ENCODE peak calls at places on chromosomes 16 and 17, in six cellular contexts. One of them, this sample, is unnamed.

GRCh38 chr17:32485261-32485955 is 1.4 kb upstream of the CDK5R1 start:
- DNase-seq in progenitor cell of endocrine pancreas: no peak
- DNase-seq in RPMI8226: no peak
- DNase-seq in AG10803: no peak
- DNase-seq in stimulated activated CD8-positive, alpha-beta memory T cell treated with anti-CD3 and anti-CD28 coated beads, Interleukin-12 subunit alpha, Interleukin-12 subunit beta, amount 100 ng/mL, for 1 hour: no peak
- DNase-seq in NCI-H2029: no peak
- DNase-seq in this sample: no peak

GRCh38 chr16:66274335-66275110 is 92.0 kb upstream of the CDH5 start:
- DNase-seq in progenitor cell of endocrine pancreas: no peak
- DNase-seq in RPMI8226: peak
- DNase-seq in AG10803: peak
- DNase-seq in stimulated activated CD8-positive, alpha-beta memory T cell treated with anti-CD3 and anti-CD28 coated beads, Interleukin-12 subunit alpha, Interleukin-12 subunit beta, amount 100 ng/mL, for 1 hour: no peak
- DNase-seq in NCI-H2029: no peak
- DNase-seq in this sample: no peak

GRCh38 chr17:65449495-65449894 is 112.0 kb downstream of the AXIN2 start:
- DNase-seq in progenitor cell of endocrine pancreas: no peak
- DNase-seq in RPMI8226: peak
- DNase-seq in AG10803: no peak
- DNase-seq in stimulated activated CD8-positive, alpha-beta memory T cell treated with anti-CD3 and anti-CD28 coated beads, Interleukin-12 subunit alpha, Interleukin-12 subunit beta, amount 100 ng/mL, for 1 hour: no peak
- DNase-seq in NCI-H2029: no peak
- DNase-seq in this sample: no peak

GRCh38 chr16:77759821-77760220 is 28.5 kb upstream of the VAT1L start:
- DNase-seq in progenitor cell of endocrine pancreas: no peak
- DNase-seq in RPMI8226: no peak
- DNase-seq in AG10803: peak
- DNase-seq in stimulated activated CD8-positive, alpha-beta memory T cell treated with anti-CD3 and anti-CD28 coated beads, Interleukin-12 subunit alpha, Interleukin-12 subunit beta, amount 100 ng/mL, for 1 hour: no peak
- DNase-seq in NCI-H2029: no peak
- DNase-seq in this sample: no peak

GRCh38 chr17:77332034-77332971 is 191.5 kb downstream of the SEC14L1 start:
- DNase-seq in progenitor cell of endocrine pancreas: no peak
- DNase-seq in RPMI8226: peak
- DNase-seq in AG10803: no peak
- DNase-seq in stimulated activated CD8-positive, alpha-beta memory T cell treated with anti-CD3 and anti-CD28 coated beads, Interleukin-12 subunit alpha, Interleukin-12 subunit beta, amount 100 ng/mL, for 1 hour: no peak
- DNase-seq in NCI-H2029: no peak
- DNase-seq in this sample: no peak

GRCh38 chr17:66716236-66717026 is 118.5 kb upstream of the CACNG5 start:
- DNase-seq in progenitor cell of endocrine pancreas: no peak
- DNase-seq in RPMI8226: no peak
- DNase-seq in AG10803: no peak
- DNase-seq in stimulated activated CD8-positive, alpha-beta memory T cell treated with anti-CD3 and anti-CD28 coated beads, Interleukin-12 subunit alpha, Interleukin-12 subunit beta, amount 100 ng/mL, for 1 hour: no peak
- DNase-seq in NCI-H2029: no peak
- DNase-seq in this sample: no peak

GRCh38 chr17:49393491-49394255 is 21.0 kb downstream of the PHB1 start:
- DNase-seq in progenitor cell of endocrine pancreas: no peak
- DNase-seq in RPMI8226: no peak
- DNase-seq in AG10803: no peak
- DNase-seq in stimulated activated CD8-positive, alpha-beta memory T cell treated with anti-CD3 and anti-CD28 coated beads, Interleukin-12 subunit alpha, Interleukin-12 subunit beta, amount 100 ng/mL, for 1 hour: no peak
- DNase-seq in NCI-H2029: no peak
- DNase-seq in this sample: no peak

GRCh38 chr17:65029605-65030308 is 26.8 kb downstream of the GNA13 start:
- DNase-seq in progenitor cell of endocrine pancreas: no peak
- DNase-seq in RPMI8226: no peak
- DNase-seq in AG10803: no peak
- DNase-seq in stimulated activated CD8-positive, alpha-beta memory T cell treated with anti-CD3 and anti-CD28 coated beads, Interleukin-12 subunit alpha, Interleukin-12 subunit beta, amount 100 ng/mL, for 1 hour: no peak
- DNase-seq in NCI-H2029: no peak
- DNase-seq in this sample: no peak

GRCh38 chr16:74758801-74759200 is 15.8 kb downstream of the FA2H start:
- DNase-seq in progenitor cell of endocrine pancreas: no peak
- DNase-seq in RPMI8226: no peak
- DNase-seq in AG10803: no peak
- DNase-seq in stimulated activated CD8-positive, alpha-beta memory T cell treated with anti-CD3 and anti-CD28 coated beads, Interleukin-12 subunit alpha, Interleukin-12 subunit beta, amount 100 ng/mL, for 1 hour: no peak
- DNase-seq in NCI-H2029: no peak
- DNase-seq in this sample: no peak

GRCh38 chr16:66801320-66802105 is at the start of gene TERB1:
- DNase-seq in progenitor cell of endocrine pancreas: no peak
- DNase-seq in RPMI8226: no peak
- DNase-seq in AG10803: no peak
- DNase-seq in stimulated activated CD8-positive, alpha-beta memory T cell treated with anti-CD3 and anti-CD28 coated beads, Interleukin-12 subunit alpha, Interleukin-12 subunit beta, amount 100 ng/mL, for 1 hour: no peak
- DNase-seq in NCI-H2029: no peak
- DNase-seq in this sample: no peak

GRCh38 chr16:77191259-77191969 is 424 bp downstream of the MON1B start:
- DNase-seq in progenitor cell of endocrine pancreas: no peak
- DNase-seq in RPMI8226: peak
- DNase-seq in AG10803: peak
- DNase-seq in stimulated activated CD8-positive, alpha-beta memory T cell treated with anti-CD3 and anti-CD28 coated beads, Interleukin-12 subunit alpha, Interleukin-12 subunit beta, amount 100 ng/mL, for 1 hour: peak
- DNase-seq in NCI-H2029: no peak
- DNase-seq in this sample: peak

GRCh38 chr17:28345420-28346198 is 10.0 kb downstream of the TNFAIP1 start:
- DNase-seq in progenitor cell of endocrine pancreas: no peak
- DNase-seq in RPMI8226: no peak
- DNase-seq in AG10803: peak
- DNase-seq in stimulated activated CD8-positive, alpha-beta memory T cell treated with anti-CD3 and anti-CD28 coated beads, Interleukin-12 subunit alpha, Interleukin-12 subunit beta, amount 100 ng/mL, for 1 hour: no peak
- DNase-seq in NCI-H2029: peak
- DNase-seq in this sample: no peak

GRCh38 chr17:77281024-77281903 is 140.5 kb downstream of the SEC14L1 start:
- DNase-seq in progenitor cell of endocrine pancreas: peak
- DNase-seq in RPMI8226: peak
- DNase-seq in AG10803: peak
- DNase-seq in stimulated activated CD8-positive, alpha-beta memory T cell treated with anti-CD3 and anti-CD28 coated beads, Interleukin-12 subunit alpha, Interleukin-12 subunit beta, amount 100 ng/mL, for 1 hour: peak
- DNase-seq in NCI-H2029: peak
- DNase-seq in this sample: peak

GRCh38 chr17:29663155-29663554 is 40.4 kb upstream of the CORO6 start:
- DNase-seq in progenitor cell of endocrine pancreas: no peak
- DNase-seq in RPMI8226: no peak
- DNase-seq in AG10803: peak
- DNase-seq in stimulated activated CD8-positive, alpha-beta memory T cell treated with anti-CD3 and anti-CD28 coated beads, Interleukin-12 subunit alpha, Interleukin-12 subunit beta, amount 100 ng/mL, for 1 hour: no peak
- DNase-seq in NCI-H2029: peak
- DNase-seq in this sample: no peak

GRCh38 chr17:2398655-2399571 is 1.9 kb downstream of the MNT start:
- DNase-seq in progenitor cell of endocrine pancreas: peak
- DNase-seq in RPMI8226: peak
- DNase-seq in AG10803: peak
- DNase-seq in stimulated activated CD8-positive, alpha-beta memory T cell treated with anti-CD3 and anti-CD28 coated beads, Interleukin-12 subunit alpha, Interleukin-12 subunit beta, amount 100 ng/mL, for 1 hour: no peak
- DNase-seq in NCI-H2029: peak
- DNase-seq in this sample: peak

GRCh38 chr16:68434654-68435210 is 13.6 kb downstream of the SMPD3 start:
- DNase-seq in progenitor cell of endocrine pancreas: no peak
- DNase-seq in RPMI8226: no peak
- DNase-seq in AG10803: no peak
- DNase-seq in stimulated activated CD8-positive, alpha-beta memory T cell treated with anti-CD3 and anti-CD28 coated beads, Interleukin-12 subunit alpha, Interleukin-12 subunit beta, amount 100 ng/mL, for 1 hour: no peak
- DNase-seq in NCI-H2029: peak
- DNase-seq in this sample: no peak

GRCh38 chr17:75289832-75290337 is 652 bp upstream of the SLC25A19 start:
- DNase-seq in progenitor cell of endocrine pancreas: no peak
- DNase-seq in RPMI8226: peak
- DNase-seq in AG10803: peak
- DNase-seq in stimulated activated CD8-positive, alpha-beta memory T cell treated with anti-CD3 and anti-CD28 coated beads, Interleukin-12 subunit alpha, Interleukin-12 subunit beta, amount 100 ng/mL, for 1 hour: peak
- DNase-seq in NCI-H2029: no peak
- DNase-seq in this sample: peak

GRCh38 chr16:22424161-22424937 is 49.9 kb upstream of the CDR2 start:
- DNase-seq in progenitor cell of endocrine pancreas: no peak
- DNase-seq in RPMI8226: no peak
- DNase-seq in AG10803: peak
- DNase-seq in stimulated activated CD8-positive, alpha-beta memory T cell treated with anti-CD3 and anti-CD28 coated beads, Interleukin-12 subunit alpha, Interleukin-12 subunit beta, amount 100 ng/mL, for 1 hour: no peak
- DNase-seq in NCI-H2029: no peak
- DNase-seq in this sample: no peak

GRCh38 chr17:282000-282911 is 70.4 kb downstream of the RPH3AL start:
- DNase-seq in progenitor cell of endocrine pancreas: no peak
- DNase-seq in RPMI8226: no peak
- DNase-seq in AG10803: no peak
- DNase-seq in stimulated activated CD8-positive, alpha-beta memory T cell treated with anti-CD3 and anti-CD28 coated beads, Interleukin-12 subunit alpha, Interleukin-12 subunit beta, amount 100 ng/mL, for 1 hour: no peak
- DNase-seq in NCI-H2029: no peak
- DNase-seq in this sample: no peak

GRCh38 chr17:57523926-57524634 is 221.0 kb downstream of the CCDC182 start:
- DNase-seq in progenitor cell of endocrine pancreas: no peak
- DNase-seq in RPMI8226: no peak
- DNase-seq in AG10803: peak
- DNase-seq in stimulated activated CD8-positive, alpha-beta memory T cell treated with anti-CD3 and anti-CD28 coated beads, Interleukin-12 subunit alpha, Interleukin-12 subunit beta, amount 100 ng/mL, for 1 hour: no peak
- DNase-seq in NCI-H2029: no peak
- DNase-seq in this sample: no peak

This sample was measured in stimulated activated CD4-positive, alpha-beta T cell treated with anti-CD3 and anti-CD28 coated beads, TNF-alpha, amount 100 ng/mL, for 1 hour.